ENCODE peak calls at places on chromosomes 4 and X, in six cellular contexts. X, Z, I, D, A and V are unnamed samples.

GRCh38 chr4:40721730-40722171 is 28.0 kb upstream of the NSUN7 start:
- DNase-seq in X (no peak), Z (no peak), I (peak), D (no peak), A (no peak), V (no peak)

GRCh38 chrX:56726609-56727008 is 2.4 kb upstream of the NBDY start:
- DNase-seq in X (peak), Z (no peak), I (peak), D (no peak), A (no peak), V (no peak)

GRCh38 chr4:1239949-1240305 is 9.0 kb downstream of the CTBP1 start:
- DNase-seq in X (no peak), Z (no peak), I (no peak), D (no peak), A (no peak), V (peak)

GRCh38 chr4:25564836-25565235 is 90.8 kb upstream of the SLC34A2 start:
- DNase-seq in X (no peak), Z (no peak), I (no peak), D (no peak), A (no peak), V (no peak)

GRCh38 chr4:34644716-34645115 is 1599.6 kb downstream of the ARAP2 start:
- DNase-seq in X (no peak), Z (no peak), I (no peak), D (no peak), A (no peak), V (no peak)

GRCh38 chr4:113278324-113278934 is 229.0 kb downstream of the ANK2 start:
- DNase-seq in X (peak), Z (peak), I (peak), D (peak), A (peak), V (peak)

GRCh38 chrX:30489323-30489722 is 88.2 kb downstream of the TASL start:
- DNase-seq in X (peak), Z (no peak), I (peak), D (no peak), A (no peak), V (no peak)

GRCh38 chr4:186820371-186820990 is 96.8 kb upstream of the FAT1 start:
- DNase-seq in X (peak), Z (no peak), I (no peak), D (no peak), A (no peak), V (no peak)

GRCh38 chrX:27924718-27925117 is 56.5 kb downstream of the DCAF8L1 start:
- DNase-seq in X (no peak), Z (no peak), I (no peak), D (no peak), A (no peak), V (no peak)

GRCh38 chrX:38664285-38664684 is 102.9 kb downstream of the TSPAN7 start:
- DNase-seq in X (peak), Z (no peak), I (peak), D (no peak), A (no peak), V (no peak)

GRCh38 chr4:130336585-130337217 is 1240.7 kb downstream of the C4orf33 start:
- DNase-seq in X (no peak), Z (no peak), I (peak), D (no peak), A (no peak), V (no peak)

GRCh38 chr4:85970535-85970934 is 389.3 kb downstream of the MAPK10 start:
- DNase-seq in X (no peak), Z (no peak), I (no peak), D (no peak), A (no peak), V (no peak)

GRCh38 chrX:133335027-133335426 is 80.3 kb downstream of the GPC4 start:
- DNase-seq in X (peak), Z (no peak), I (no peak), D (no peak), A (no peak), V (no peak)

GRCh38 chr4:22962186-22962786 is 269.5 kb downstream of the GBA3 start:
- DNase-seq in X (peak), Z (no peak), I (no peak), D (no peak), A (no peak), V (no peak)

GRCh38 chr4:124177647-124178425 is 534.7 kb downstream of the ANKRD50 start:
- DNase-seq in X (no peak), Z (no peak), I (no peak), D (no peak), A (no peak), V (no peak)

DNA sequence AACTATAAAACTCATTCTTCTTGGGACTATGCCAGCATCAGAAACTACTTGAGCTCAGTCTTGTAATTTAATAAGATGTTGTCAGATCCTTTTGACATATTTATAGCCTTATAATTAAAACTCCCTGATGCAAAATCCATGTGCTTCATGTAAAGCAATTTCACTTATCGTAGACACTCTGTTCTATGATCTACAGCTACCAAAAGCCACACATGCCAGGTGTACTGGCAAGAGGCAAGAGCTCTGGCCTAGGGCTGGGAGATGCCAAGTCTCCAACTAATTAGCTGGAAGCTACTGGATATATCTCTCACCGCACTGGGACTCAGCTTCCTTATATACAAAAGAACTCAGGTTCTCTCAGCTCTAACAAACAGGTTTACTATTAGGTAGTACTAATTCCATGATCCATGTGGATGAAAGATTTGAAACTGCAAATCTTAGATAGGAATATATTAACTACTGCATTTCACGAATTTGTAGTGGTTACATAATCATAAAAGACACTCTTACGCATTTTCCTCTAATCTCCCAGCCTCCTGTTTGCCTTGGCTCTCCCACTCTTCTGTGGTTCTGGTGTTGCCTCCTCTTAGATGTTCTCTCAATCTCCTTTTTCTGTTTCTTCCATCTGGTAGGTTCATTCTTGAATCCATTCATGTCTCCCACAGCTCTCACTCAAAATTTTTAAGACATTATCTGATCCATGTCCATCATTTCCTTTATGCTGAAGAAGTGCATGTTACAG is 103.0 kb downstream of the HHIP start:
- DNase-seq in X (no peak), Z (no peak), I (no peak), D (no peak), A (no peak), V (no peak)
- TF ChIP-seq POLR2A in X (no peak), Z (no peak), I (no peak), D (no peak), A (no peak), V (no peak)

GRCh38 chr4:102535398-102536082 is 34.4 kb downstream of the NFKB1 start:
- DNase-seq in X (no peak), Z (no peak), I (no peak), D (no peak), A (no peak), V (no peak)
- TF ChIP-seq TAF1 in X (no peak), Z (no peak), I (no peak), D (no peak), A (no peak), V (no peak)

GRCh38 chr4:83219344-83219990 is 65.1 kb downstream of the COQ2 start:
- DNase-seq in X (no peak), Z (peak), I (no peak), D (no peak), A (no peak), V (no peak)
- TF ChIP-seq POLR2AphosphoS5 in X (no peak), Z (peak), I (no peak), D (no peak), A (no peak), V (no peak)

GRCh38 chr4:139665079-139665689 is 435 bp upstream of the MGST2 start:
- DNase-seq in X (no peak), Z (no peak), I (no peak), D (no peak), A (no peak), V (no peak)

GRCh38 chr4:139668036-139668435 is 2.4 kb downstream of the MGST2 start:
- DNase-seq in X (peak), Z (no peak), I (no peak), D (no peak), A (no peak), V (no peak)

GRCh38 chr4:139666735-139667266 is 1.2 kb downstream of the MGST2 start:
- DNase-seq in X (peak), Z (no peak), I (peak), D (no peak), A (no peak), V (no peak)

GRCh38 chr4:139664442-139664841 is 1.2 kb upstream of the MGST2 start:
- DNase-seq in X (no peak), Z (no peak), I (no peak), D (no peak), A (no peak), V (no peak)

DNA sequence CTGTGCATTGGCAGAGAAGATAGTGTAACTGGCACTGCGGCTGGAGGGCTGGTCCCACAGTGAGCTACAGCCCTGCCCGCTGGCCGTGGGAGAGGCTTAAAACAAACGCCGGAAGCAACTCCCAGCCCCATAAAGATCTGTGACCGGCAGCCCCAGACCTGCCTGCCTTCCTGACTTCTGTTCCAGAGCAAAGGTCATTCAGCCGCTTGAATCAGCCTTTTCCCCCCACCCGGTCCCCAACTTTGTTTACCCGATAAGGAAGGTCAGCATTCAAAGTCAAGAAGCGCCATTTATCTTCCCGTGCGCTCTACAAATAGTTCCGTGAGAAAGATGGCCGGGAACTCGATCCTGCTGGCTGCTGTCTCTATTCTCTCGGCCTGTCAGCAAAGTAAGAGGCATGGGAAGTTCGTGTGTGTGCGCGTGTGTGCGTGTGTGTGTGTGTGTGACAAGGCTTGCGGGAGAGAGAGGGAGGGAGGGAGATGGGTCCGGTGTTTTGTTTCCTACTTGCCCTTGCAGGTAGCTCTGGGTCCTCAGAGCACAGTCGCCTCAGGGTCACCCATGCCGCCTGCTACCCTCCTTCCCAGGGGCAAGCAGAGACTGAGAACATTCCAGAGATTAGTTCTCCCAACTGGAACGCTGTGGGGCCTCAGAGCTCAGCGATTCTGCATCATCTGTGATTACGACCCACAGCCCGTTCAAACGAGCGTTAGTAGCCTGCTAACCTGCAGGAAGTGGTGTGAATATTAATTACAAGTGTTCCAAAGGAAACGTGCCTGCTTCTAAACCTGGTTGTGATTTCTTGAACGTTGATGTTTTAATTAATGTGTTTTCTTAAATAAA is at the start of gene MGST2:
- DNase-seq in X (peak), Z (no peak), I (peak), D (no peak), A (peak), V (peak)
- TF ChIP-seq POLR2A in X (peak), Z (peak), I (no peak), D (peak), A (no peak), V (peak)

GRCh38 chr4:92305878-92306520 is 2.2 kb downstream of the GRID2 start:
- DNase-seq in X (no peak), Z (no peak), I (no peak), D (no peak), A (no peak), V (no peak)
- TF ChIP-seq TAF1 in X (no peak), Z (no peak), I (no peak), D (no peak), A (no peak), V (no peak)

DNA sequence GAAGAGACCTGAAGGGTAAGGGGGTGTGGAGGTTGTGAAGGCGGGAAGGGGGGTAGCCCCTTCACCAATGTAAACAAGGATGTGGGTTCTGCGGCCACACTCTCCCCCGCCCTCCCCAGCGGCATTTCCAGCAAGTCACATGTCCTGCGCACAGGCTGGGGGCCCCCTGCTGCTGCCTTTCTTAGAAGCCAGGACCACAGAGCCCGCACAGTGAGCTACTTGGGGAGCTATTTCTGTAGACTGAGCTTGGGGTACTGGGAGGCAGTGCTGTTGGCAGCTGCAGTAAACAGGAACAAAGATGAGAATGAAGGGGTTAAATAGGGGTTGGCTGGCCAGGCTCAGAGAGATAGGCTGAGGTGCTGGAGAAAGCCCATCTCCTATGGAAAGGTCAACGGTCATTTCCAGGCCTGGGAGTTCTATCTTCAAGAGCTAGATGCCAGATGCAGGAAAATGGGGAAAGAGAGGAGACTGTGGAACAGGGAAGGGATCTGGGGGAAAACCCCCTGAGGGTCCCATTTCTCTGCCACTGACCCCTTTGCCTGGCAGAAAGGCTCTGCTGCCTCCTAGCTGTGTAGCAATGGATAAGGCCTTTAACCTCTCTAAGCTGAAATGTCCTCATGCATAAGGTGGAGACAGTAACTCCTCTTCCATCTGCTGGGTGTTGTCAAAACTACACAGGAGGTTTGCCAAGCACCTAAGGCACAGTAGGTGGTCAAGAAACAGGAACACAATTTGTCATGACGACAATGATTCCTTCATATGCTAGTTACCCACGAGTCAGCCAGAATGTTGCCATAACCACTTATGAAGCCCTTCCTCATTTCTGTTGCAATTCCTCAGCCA is 18.5 kb upstream of the PIM2 start:
- DNase-seq in X (peak), Z (peak), I (no peak), D (no peak), A (peak), V (no peak)
- TF ChIP-seq POLR2AphosphoS5 in X (no peak), Z (peak), I (no peak), D (no peak), A (peak), V (no peak)

GRCh38 chr4:7146059-7146763 is 46.1 kb upstream of the SORCS2 start:
- DNase-seq in X (no peak), Z (no peak), I (no peak), D (no peak), A (no peak), V (no peak)
- TF ChIP-seq POLR2A in X (no peak), Z (no peak), I (no peak), D (no peak), A (no peak), V (no peak)

GRCh38 chr4:102453827-102454226 is 47.3 kb upstream of the NFKB1 start:
- DNase-seq in X (no peak), Z (no peak), I (no peak), D (no peak), A (no peak), V (no peak)

GRCh38 chr4:102447413-102447812 is 53.7 kb upstream of the NFKB1 start:
- DNase-seq in X (no peak), Z (no peak), I (no peak), D (no peak), A (no peak), V (no peak)

GRCh38 chr4:102452854-102453253 is 48.3 kb upstream of the NFKB1 start:
- DNase-seq in X (no peak), Z (no peak), I (no peak), D (no peak), A (no peak), V (no peak)

GRCh38 chr4:102451266-102451665 is 49.9 kb upstream of the NFKB1 start:
- DNase-seq in X (no peak), Z (no peak), I (no peak), D (no peak), A (no peak), V (no peak)

GRCh38 chr4:102449751-102450352 is 51.3 kb upstream of the NFKB1 start:
- DNase-seq in X (peak), Z (peak), I (peak), D (no peak), A (no peak), V (peak)
- TF ChIP-seq TAF1 in X (no peak), Z (no peak), I (no peak), D (no peak), A (no peak), V (no peak)

GRCh38 chr4:8534129-8534528 is 46.1 kb upstream of the GPR78 start:
- DNase-seq in X (no peak), Z (peak), I (no peak), D (peak), A (no peak), V (no peak)
- TF ChIP-seq POLR2AphosphoS5 in X (no peak), Z (peak), I (no peak), D (peak), A (no peak), V (no peak)